ENCODE peak calls at places on chromosomes 11 and 22, in six cellular contexts. X is psoas muscle, M is AG10803, C is heart left ventricle, U is left ventricle myocardium inferior, K is lower leg skin. F is an unnamed sample.
A peak's percentile ranks its signal among the peaks of the same experiment; 100 is the strongest.

GRCh38 chr22:29149841-29150555 is 55.7 kb upstream of the EMID1 start:
- DNase-seq in X (no peak), M (no peak), U (peak; percentile 43), K (no peak), C (peak; percentile 18), F (no peak)

GRCh38 chr11:46277623-46278386 is at the start of gene CREB3L1:
- DNase-seq in U (peak; percentile 60), M (peak; percentile 67), C (no peak), K (peak; percentile 91), X (peak; percentile 66), F (no peak)

GRCh38 chr11:19766206-19766605 is 53.6 kb downstream of the NAV2 start:
- DNase-seq in U (no peak), X (no peak), C (no peak), M (no peak), K (no peak), F (no peak)

GRCh38 chr11:104320091-104320490 is 156.1 kb upstream of the PDGFD start:
- DNase-seq in X (no peak), U (no peak), M (no peak), K (no peak), C (no peak), F (no peak)

GRCh38 chr11:116828632-116829524 is 829 bp upstream of the APOC3 start:
- DNase-seq in X (no peak), K (no peak), U (no peak), C (no peak), M (no peak), F (no peak)

GRCh38 chr11:74006743-74007304 is 2.1 kb downstream of the UCP3 start:
- DNase-seq in X (no peak), M (no peak), K (peak; percentile 53), C (no peak), U (no peak), F (no peak)

GRCh38 chr11:74697722-74698121 is 33.5 kb downstream of the CHRDL2 start:
- DNase-seq in X (no peak), C (no peak), K (no peak), U (no peak), M (no peak), F (no peak)

GRCh38 chr22:25546751-25547150 is 17.7 kb upstream of the GRK3 start:
- DNase-seq in U (no peak), K (no peak), X (no peak), C (no peak), M (no peak), F (no peak)

GRCh38 chr22:12601870-12602779 is 2925.9 kb upstream of the OR11H1 start:
- DNase-seq in X (no peak), K (peak; percentile 86), M (no peak), C (no peak), U (peak; percentile 19), F (no peak)

GRCh38 chr11:123511037-123511870 is 81.2 kb downstream of the GRAMD1B start:
- DNase-seq in K (peak; percentile 94), U (peak; percentile 80), M (peak; percentile 91), X (peak; percentile 78), C (peak; percentile 77), F (peak; percentile 75)

GRCh38 chr11:3840289-3840869 is 380 bp downstream of the RHOG start:
- DNase-seq in X (no peak), C (no peak), K (peak; percentile 94), U (no peak), M (no peak), F (peak; percentile 48)

GRCh38 chr11:77175869-77176539 is 48.0 kb downstream of the MYO7A start:
- DNase-seq in X (peak; percentile 57), K (no peak), U (peak; percentile 56), C (peak; percentile 49), M (no peak), F (no peak)

GRCh38 chr11:88246680-88247079 is 71.4 kb upstream of the RAB38 start:
- DNase-seq in X (no peak), K (no peak), C (no peak), M (peak; percentile 92), U (no peak), F (no peak)

GRCh38 chr22:31828739-31829138 is 74.9 kb downstream of the DEPDC5 start:
- DNase-seq in C (no peak), X (no peak), M (peak; percentile 17), U (no peak), K (no peak), F (no peak)

GRCh38 chr11:60680455-60681119 is 18.8 kb upstream of the MS4A8 start:
- DNase-seq in M (no peak), U (no peak), K (no peak), C (no peak), X (no peak), F (no peak)

GRCh38 chr11:76379811-76380160 is 1.1 kb downstream of the THAP12 start:
- DNase-seq in X (no peak), K (no peak), U (no peak), C (no peak), M (no peak), F (no peak)

GRCh38 chr22:24540470-24540869 is 14.5 kb downstream of the GUCD1 start:
- DNase-seq in X (peak; percentile 44), K (no peak), U (no peak), M (no peak), C (no peak), F (no peak)

GRCh38 chr22:17954860-17955587 is 69.3 kb downstream of the MICAL3 start:
- DNase-seq in K (peak; percentile 20), C (no peak), M (no peak), U (no peak), X (no peak), F (no peak)

GRCh38 chr11:47711225-47711624 is 3.9 kb downstream of the AGBL2 start:
- DNase-seq in C (no peak), K (no peak), M (no peak), U (no peak), X (no peak), F (no peak)
- TF ChIP-seq CTCF in C (no peak), K (no peak), M (no peak), U (no peak), X (no peak), F (no peak)

GRCh38 chr11:1226981-1227550 is 4.2 kb downstream of the MUC5B start:
- DNase-seq in K (peak; percentile 82), C (no peak), X (peak; percentile 15), U (no peak), M (no peak), F (no peak)
- H3K4me3 ChIP-seq in K (no peak overlapping the region), C (no peak overlapping the region), X (no peak overlapping the region), U (no peak overlapping the region), M (no peak overlapping the region), F (no peak overlapping the region)

GRCh38 chr11:108970221-108970991 is 305.5 kb downstream of the DDX10 start:
- DNase-seq in X (no peak), M (peak; percentile 57), U (no peak), K (no peak), C (no peak), F (no peak)
- TF ChIP-seq CTCF in X (no peak), M (no peak), U (no peak), K (no peak), C (no peak), F (no peak)

GRCh38 chr22:39317084-39317755 is 2.2 kb downstream of the RPL3 start:
- DNase-seq in M (no peak), C (no peak), U (no peak), K (no peak), X (no peak), F (no peak)
- H3K4me3 ChIP-seq in M (peak overlapping the region; percentile 94), C (peak overlapping the region; percentile 73), U (peak overlapping the region; percentile 87), K (no peak overlapping the region), X (peak overlapping the region; percentile 91), F (peak overlapping the region; percentile 98)

GRCh38 chr22:22810018-22810427 is 77.6 kb upstream of the IGLL5 start:
- DNase-seq in K (no peak), U (peak; percentile 38), X (peak; percentile 52), C (no peak), M (peak; percentile 34), F (no peak)
- TF ChIP-seq CTCF in K (no peak), U (peak; percentile 84), X (peak; percentile 62), C (peak; percentile 79), M (peak; percentile 79), F (peak; percentile 84)

GRCh38 chr11:65314501-65315203 is at the start of gene CDC42EP2:
- DNase-seq in M (peak; percentile 85), X (peak; percentile 90), C (peak; percentile 90), K (peak; percentile 96), U (peak; percentile 91), F (peak; percentile 80)

GRCh38 chr11:65315204-65315865 is 669 bp downstream of the CDC42EP2 start:
- DNase-seq in C (peak; percentile 80), M (peak; percentile 75), U (peak; percentile 82), X (peak; percentile 81), K (peak; percentile 95), F (peak; percentile 81)

GRCh38 chr11:65316311-65316978 is 1.8 kb downstream of the CDC42EP2 start:
- DNase-seq in K (peak; percentile 93), C (peak; percentile 37), U (peak; percentile 64), M (peak; percentile 100), X (peak; percentile 69), F (no peak)

GRCh38 chr11:65315866-65316233 is 1.2 kb downstream of the CDC42EP2 start:
- DNase-seq in U (no peak), M (no peak), X (no peak), K (no peak), C (no peak), F (no peak)

GRCh38 chr11:65316979-65317786 is 2.5 kb downstream of the CDC42EP2 start:
- DNase-seq in C (peak; percentile 90), U (peak; percentile 85), M (peak; percentile 94), X (peak; percentile 82), K (peak; percentile 94), F (no peak)
- H3K4me3 ChIP-seq in C (peak overlapping the region; percentile 80), U (peak overlapping the region; percentile 90), M (peak overlapping the region; percentile 94), X (peak overlapping the region; percentile 78), K (no peak overlapping the region), F (no peak overlapping the region)

GRCh38 chr22:38930512-38930911 is 26.9 kb upstream of the APOBEC3A start:
- DNase-seq in X (no peak), K (peak; percentile 29), U (no peak), M (no peak), C (no peak), F (no peak)

GRCh38 chr22:38925571-38926041 is 31.8 kb upstream of the APOBEC3A start:
- DNase-seq in K (peak; percentile 21), X (no peak), U (no peak), C (no peak), M (no peak), F (no peak)

GRCh38 chr22:38923463-38924196 is 33.8 kb upstream of the APOBEC3A start:
- DNase-seq in M (peak; percentile 66), U (peak; percentile 63), K (peak; percentile 91), X (peak; percentile 73), C (peak; percentile 82), F (no peak)

GRCh38 chr22:38924197-38924952 is 33.0 kb upstream of the APOBEC3A start:
- DNase-seq in K (peak; percentile 90), C (peak; percentile 72), U (peak; percentile 72), X (peak; percentile 60), M (peak; percentile 92), F (no peak)

DNA sequence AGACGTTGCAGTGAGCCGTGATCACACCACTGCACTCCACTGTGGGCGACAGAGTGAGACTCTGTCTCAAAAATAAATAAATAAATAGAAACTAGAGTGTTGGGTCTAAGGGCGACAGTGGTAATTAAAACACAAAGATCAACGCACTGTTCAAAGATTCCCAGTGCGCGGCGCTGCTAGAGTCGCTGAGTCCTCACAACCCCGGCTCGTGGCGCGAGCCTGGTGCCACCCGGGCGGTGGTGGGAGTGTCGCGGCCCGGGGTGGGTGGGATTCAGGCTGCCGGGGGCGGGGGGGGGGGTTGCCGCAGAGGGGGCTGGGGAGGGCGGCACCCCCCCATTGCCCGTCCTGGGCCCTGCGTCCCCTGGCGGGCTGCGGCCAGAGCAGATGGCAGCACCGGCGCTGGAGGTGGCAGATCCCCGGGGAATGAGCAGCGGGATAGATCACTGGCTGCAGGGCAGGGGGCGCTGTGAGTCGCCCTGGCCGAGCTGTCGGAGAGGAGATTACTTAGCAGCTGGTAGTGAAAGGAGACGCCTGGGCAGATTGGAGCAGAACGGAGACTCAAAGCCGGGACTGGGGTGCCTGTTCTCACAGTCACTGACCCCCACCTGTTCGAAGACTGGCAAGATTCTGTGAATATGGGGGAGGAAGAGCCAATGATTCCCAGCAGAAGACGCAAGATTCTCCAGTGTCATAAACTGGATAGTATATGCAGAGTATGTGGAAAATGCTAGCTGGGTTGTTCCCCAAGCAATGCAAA is 30.2 kb upstream of the APOBEC3A start:
- DNase-seq in C (peak; percentile 67), X (peak; percentile 77), K (peak; percentile 90), U (peak; percentile 74), M (peak; percentile 38), F (peak; percentile 53)
- TF ChIP-seq CTCF in C (peak; percentile 84), X (peak; percentile 63), K (no peak), U (peak; percentile 78), M (peak; percentile 62), F (peak; percentile 75)